ENCODE peak calls at places on chromosomes 13 and 19, in eight cellular contexts. B, J, K, D, R, U, G and W are unnamed samples.

GRCh38 chr13:59643239-59643865 is 520.4 kb downstream of the DIAPH3 start:
- DNase-seq in B (no peak), J (no peak), K (no peak), D (no peak), R (no peak), U (no peak), G (no peak), W (no peak)

GRCh38 chr13:40221460-40222201 is 444.8 kb downstream of the FOXO1 start:
- DNase-seq in B (no peak), J (no peak), K (no peak), D (no peak), R (peak), U (no peak), G (no peak), W (peak)

GRCh38 chr19:13208131-13208963 is 58.1 kb downstream of the IER2 start:
- DNase-seq in B (no peak), J (peak), K (peak), D (peak), R (peak), U (no peak), G (no peak), W (peak)

GRCh38 chr19:8935460-8935859 is 74.7 kb downstream of the MUC16 start:
- DNase-seq in B (no peak), J (no peak), K (no peak), D (no peak), R (no peak), U (no peak), G (no peak), W (no peak)

GRCh38 chr19:43306097-43306496 is 36.8 kb upstream of the PSG9 start:
- DNase-seq in B (no peak), J (no peak), K (no peak), D (no peak), R (no peak), U (no peak), G (no peak), W (no peak)

GRCh38 chr13:47904891-47905290 is 96.2 kb downstream of the SUCLA2 start:
- DNase-seq in B (no peak), J (no peak), K (no peak), D (no peak), R (no peak), U (no peak), G (no peak), W (no peak)

GRCh38 chr13:65133094-65133493 is 2097.0 kb downstream of the PCDH9 start:
- DNase-seq in B (no peak), J (no peak), K (no peak), D (no peak), R (no peak), U (no peak), G (no peak), W (no peak)

GRCh38 chr13:94704347-94705080 is 7.8 kb downstream of the SOX21 start:
- DNase-seq in B (no peak), J (no peak), K (no peak), D (no peak), R (no peak), U (no peak), G (no peak), W (no peak)

GRCh38 chr19:54325194-54325621 is 12.2 kb upstream of the LILRA5 start:
- DNase-seq in B (peak), J (no peak), K (no peak), D (peak), R (peak), U (peak), G (no peak), W (peak)

GRCh38 chr13:110137677-110138008 is 169.3 kb downstream of the COL4A1 start:
- DNase-seq in B (peak), J (no peak), K (no peak), D (no peak), R (peak), U (peak), G (no peak), W (no peak)

GRCh38 chr13:43261018-43261417 is 237.6 kb downstream of the DNAJC15 start:
- DNase-seq in B (no peak), J (peak), K (no peak), D (no peak), R (no peak), U (no peak), G (no peak), W (no peak)

GRCh38 chr19:3950871-3951861 is 18.3 kb downstream of the NMRK2 start:
- DNase-seq in B (no peak), J (no peak), K (peak), D (no peak), R (no peak), U (no peak), G (no peak), W (no peak)

GRCh38 chr19:29662604-29663404 is 2.5 kb upstream of the PLEKHF1 start:
- DNase-seq in B (no peak), J (peak), K (peak), D (no peak), R (no peak), U (peak), G (no peak), W (peak)

GRCh38 chr13:31859546-31859945 is 120.2 kb downstream of the RXFP2 start:
- DNase-seq in B (peak), J (no peak), K (no peak), D (no peak), R (no peak), U (peak), G (no peak), W (no peak)

GRCh38 chr13:98481511-98481951 is 95.4 kb downstream of the STK24 start:
- DNase-seq in B (no peak), J (no peak), K (no peak), D (no peak), R (no peak), U (no peak), G (no peak), W (no peak)

GRCh38 chr19:51971624-51972023 is 15.0 kb downstream of the ZNF350 start:
- DNase-seq in B (no peak), J (no peak), K (no peak), D (no peak), R (no peak), U (no peak), G (no peak), W (no peak)

GRCh38 chr13:37526710-37527446 is 71.7 kb downstream of the POSTN start:
- DNase-seq in B (peak), J (no peak), K (no peak), D (no peak), R (no peak), U (peak), G (no peak), W (peak)

GRCh38 chr13:41751277-41751676 is 209.6 kb downstream of the VWA8 start:
- DNase-seq in B (no peak), J (no peak), K (no peak), D (no peak), R (no peak), U (no peak), G (no peak), W (peak)

GRCh38 chr13:45861352-45861751 is 9.8 kb upstream of the SIAH3 start:
- DNase-seq in B (no peak), J (no peak), K (no peak), D (no peak), R (no peak), U (no peak), G (no peak), W (no peak)